ENCODE peak calls at places on chromosomes 3 and 15, in seven cellular contexts. H is activated T-helper 9 cell treated with anti-CD3 and anti-CD28 coated beads, Interleukin-2, amount 50 U/mL, for 16 hours; D is NCI-H2081; A is kidney glomerular epithelial cell; M is myocyte; N is tibial artery; J is stimulated activated naive CD8-positive, alpha-beta T cell treated with anti-CD3 and anti-CD28 coated beads, Interleukin-15, amount 100 ng/mL, for 72 hours. U is an unnamed sample.

GRCh38 chr15:40500584-40501330 is 30.0 kb downstream of the CHST14 start:
- DNase-seq in H (no peak), D (no peak), A (peak; percentile 2), M (no peak), N (no peak), J (no peak), U (no peak)

GRCh38 chr3:33006081-33006480 is 54.6 kb downstream of the CCR4 start:
- DNase-seq in H (no peak), D (no peak), A (no peak), M (no peak), N (no peak), J (no peak), U (peak; percentile 11)

GRCh38 chr15:66389859-66390382 is 3.2 kb downstream of the MAP2K1 start:
- DNase-seq in H (no peak), D (no peak), A (no peak), M (no peak), N (no peak), J (no peak), U (no peak)

GRCh38 chr15:48683991-48684765 is 38.7 kb upstream of the FBN1 start:
- DNase-seq in H (no peak), D (no peak), A (no peak), M (no peak), N (no peak), J (no peak), U (no peak)

GRCh38 chr3:63092545-63092944 is 185.6 kb upstream of the SYNPR start:
- DNase-seq in H (no peak), D (no peak), A (no peak), M (no peak), N (no peak), J (no peak), U (no peak)

GRCh38 chr3:195187609-195188529 is 83.1 kb downstream of the XXYLT1 start:
- DNase-seq in H (no peak), D (no peak), A (peak; percentile 20), M (peak; percentile 64), N (no peak), J (no peak), U (no peak)

GRCh38 chr15:23994273-23994672 is 307.2 kb upstream of the NDN start:
- DNase-seq in H (no peak), D (no peak), A (no peak), M (no peak), N (no peak), J (no peak), U (no peak)

GRCh38 chr3:124599779-124600693 is 130.2 kb upstream of the UMPS start:
- DNase-seq in H (no peak), D (no peak), A (peak; percentile 28), M (peak; percentile 79), N (no peak), J (no peak), U (no peak)

GRCh38 chr3:4228295-4228694 is 74.9 kb upstream of the SETMAR start:
- DNase-seq in H (no peak), D (no peak), A (no peak), M (no peak), N (no peak), J (no peak), U (no peak)

GRCh38 chr15:100879461-100880138 is at the start of gene ALDH1A3:
- DNase-seq in H (no peak), D (no peak), A (no peak), M (no peak), N (no peak), J (peak; percentile 20), U (no peak)

U was measured in NT2/D1.